ENCODE peak calls at places on chromosomes 16 and 17, in six cellular contexts. V is posterior cingulate gyrus; R is heart right ventricle; S is activated CD8-positive, alpha-beta T cell treated with anti-CD3 and anti-CD28 coated beads for 36 hours; P is BJ; Y is CMK. G is an unnamed sample.

GRCh38 chr16:28163699-28164584 is 47.8 kb downstream of the XPO6 start:
- DNase-seq in S (no peak), P (peak; percentile 34), V (no peak), R (no peak), Y (no peak), G (no peak)

GRCh38 chr17:19883537-19884215 is 15.9 kb upstream of the ULK2 start:
- DNase-seq in Y (no peak), V (no peak), P (no peak), S (no peak), R (no peak), G (no peak)

GRCh38 chr16:70428178-70428998 is 10.5 kb downstream of the ST3GAL2 start:
- DNase-seq in Y (peak; percentile 99), S (peak; percentile 83), V (peak; percentile 65), P (peak; percentile 68), R (peak; percentile 96), G (peak; percentile 70)

GRCh38 chr17:65278050-65278819 is 141.1 kb downstream of the RGS9 start:
- DNase-seq in S (peak; percentile 44), P (no peak), V (no peak), Y (no peak), R (peak; percentile 18), G (no peak)

GRCh38 chr16:89224665-89225064 is 7.2 kb downstream of the ZNF778 start:
- DNase-seq in V (no peak), S (no peak), Y (no peak), R (no peak), P (no peak), G (no peak)

GRCh38 chr17:35892091-35892637 is 12.0 kb upstream of the CCL5 start:
- DNase-seq in V (no peak), Y (no peak), R (no peak), S (peak; percentile 90), P (no peak), G (no peak)

GRCh38 chr17:61405686-61406542 is 6.3 kb downstream of the TBX2 start:
- DNase-seq in Y (no peak), V (no peak), P (no peak), R (no peak), S (no peak), G (no peak)

GRCh38 chr17:17170346-17170976 is 35.7 kb downstream of the PLD6 start:
- DNase-seq in Y (no peak), S (no peak), R (no peak), P (no peak), V (no peak), G (no peak)

GRCh38 chr17:40615295-40615988 is 32.2 kb downstream of the SMARCE1 start:
- DNase-seq in V (peak; percentile 35), S (peak; percentile 58), R (no peak), Y (no peak), P (no peak), G (no peak)

GRCh38 chr17:2693561-2694380 is 17.8 kb downstream of the CLUH start:
- DNase-seq in P (no peak), Y (no peak), R (no peak), S (no peak), V (no peak), G (no peak)

GRCh38 chr16:72109300-72109699 is 15.7 kb downstream of the DHX38 start:
- DNase-seq in R (no peak), Y (no peak), V (no peak), S (no peak), P (no peak), G (no peak)

GRCh38 chr17:1967092-1967662 is 58.0 kb downstream of the RTN4RL1 start:
- DNase-seq in V (no peak), S (peak; percentile 85), P (no peak), Y (no peak), R (no peak), G (no peak)

G was measured in hypothalamus.